ENCODE peak calls at places on chromosomes 12 and 14, in ten cellular contexts. R, O, Q, G, U, N, K, M, J and B are unnamed samples.

GRCh38 chr14:78405071-78405856 is 235.1 kb downstream of the NRXN3 start:
- DNase-seq in G (no peak), R (no peak), O (no peak), U (no peak), K (no peak), J (no peak), Q (no peak), M (no peak), N (no peak), B (no peak)

GRCh38 chr12:125683748-125684381 is 618.6 kb downstream of the AACS start:
- DNase-seq in K (no peak), G (no peak), N (no peak), R (peak), O (peak), J (no peak), Q (peak), M (no peak), U (no peak), B (no peak)

GRCh38 chr14:26261368-26262122 is 336.3 kb downstream of the NOVA1 start:
- DNase-seq in O (no peak), R (no peak), U (no peak), G (no peak), J (no peak), N (no peak), Q (no peak), M (no peak), K (no peak), B (no peak)

GRCh38 chr12:130953783-130954543 is at the start of gene ADGRD1:
- DNase-seq in R (peak), O (peak), K (peak), N (no peak), J (peak), M (peak), G (no peak), U (peak), Q (no peak), B (no peak)

GRCh38 chr12:98224584-98225221 is 290.7 kb upstream of the TMPO start:
- DNase-seq in M (no peak), K (no peak), Q (no peak), U (no peak), G (no peak), J (no peak), O (no peak), N (no peak), R (no peak), B (no peak)

GRCh38 chr12:58586762-58587161 is 333.5 kb downstream of the LRIG3 start:
- DNase-seq in Q (no peak), G (no peak), N (no peak), M (no peak), U (no peak), K (no peak), J (no peak), R (no peak), O (no peak), B (no peak)

GRCh38 chr12:71071466-71072097 is 86.2 kb downstream of the TSPAN8 start:
- DNase-seq in M (no peak), J (no peak), Q (no peak), R (no peak), K (no peak), N (no peak), G (no peak), U (no peak), O (no peak), B (no peak)

GRCh38 chr12:58882796-58883195 is 37.5 kb downstream of the LRIG3 start:
- DNase-seq in G (no peak), R (no peak), K (no peak), O (no peak), U (no peak), M (no peak), Q (no peak), N (no peak), J (no peak), B (no peak)

GRCh38 chr12:128178971-128179370 is 88.0 kb upstream of the TMEM132C start:
- DNase-seq in N (no peak), O (no peak), U (peak), J (no peak), G (no peak), Q (no peak), M (no peak), K (no peak), R (no peak), B (no peak)

GRCh38 chr12:127984386-127985055 is 282.4 kb upstream of the TMEM132C start:
- DNase-seq in N (no peak), M (no peak), J (no peak), K (no peak), Q (no peak), O (no peak), G (no peak), R (no peak), U (no peak), B (no peak)

GRCh38 chr14:102363182-102363952 is 626 bp downstream of the TECPR2 start:
- DNase-seq in G (no peak), J (peak), K (no peak), Q (no peak), O (peak), U (peak), M (no peak), N (no peak), R (peak), B (peak)

GRCh38 chr12:38392584-38393144 is 76.1 kb downstream of the ALG10B start:
- DNase-seq in Q (no peak), N (no peak), J (no peak), K (no peak), O (peak), M (no peak), U (no peak), G (no peak), R (no peak), B (no peak)

GRCh38 chr12:84507914-84508313 is 404.7 kb downstream of the SLC6A15 start:
- DNase-seq in M (no peak), K (no peak), J (no peak), U (no peak), G (no peak), Q (no peak), O (no peak), N (no peak), R (peak), B (peak)

GRCh38 chr12:24021164-24021502 is 71.7 kb upstream of the SOX5 start:
- DNase-seq in J (no peak), O (no peak), N (no peak), Q (no peak), G (no peak), K (no peak), M (no peak), R (no peak), U (no peak), B (no peak)

GRCh38 chr12:63325757-63326156 is 174.8 kb upstream of the AVPR1A start:
- DNase-seq in O (no peak), Q (no peak), N (no peak), K (no peak), R (no peak), G (no peak), M (no peak), U (no peak), J (no peak), B (no peak)

GRCh38 chr12:9260931-9261330 is 52.7 kb upstream of the PZP start:
- DNase-seq in N (no peak), Q (no peak), O (no peak), K (no peak), U (no peak), G (no peak), J (no peak), R (no peak), M (no peak), B (no peak)

GRCh38 chr12:20863056-20863455 is 52.6 kb downstream of the SLCO1B3 start:
- DNase-seq in O (no peak), U (no peak), N (no peak), R (no peak), J (no peak), Q (no peak), M (no peak), G (no peak), K (no peak), B (no peak)

GRCh38 chr12:48977290-48978281 is 536 bp upstream of the WNT1 start:
- DNase-seq in U (peak), O (peak), G (no peak), N (peak), R (no peak), K (no peak), M (no peak), Q (peak), J (peak), B (no peak)

GRCh38 chr14:101709533-101709881 is 52.0 kb upstream of the PPP2R5C start:
- DNase-seq in O (no peak), G (no peak), J (peak), R (no peak), K (no peak), Q (no peak), U (no peak), N (no peak), M (no peak), B (peak)

GRCh38 chr14:100391777-100392176 is 68.6 kb downstream of the SLC25A47 start:
- DNase-seq in N (no peak), O (no peak), Q (no peak), U (no peak), G (no peak), M (no peak), J (no peak), K (no peak), R (no peak), B (no peak)

GRCh38 chr12:48631071-48631470 is 51.0 kb downstream of the KANSL2 start:
- DNase-seq in Q (no peak), M (no peak), O (no peak), R (no peak), G (no peak), U (no peak), N (no peak), K (no peak), J (no peak), B (no peak)

GRCh38 chr14:69303086-69303485 is 43.1 kb downstream of the GALNT16 start:
- DNase-seq in K (no peak), U (no peak), R (no peak), Q (no peak), J (peak), G (no peak), M (no peak), N (no peak), O (no peak), B (peak)

GRCh38 chr12:11795192-11795909 is 145.9 kb downstream of the ETV6 start:
- DNase-seq in U (no peak), M (no peak), R (no peak), K (no peak), G (peak), O (no peak), N (no peak), Q (no peak), J (no peak), B (no peak)

GRCh38 chr14:52463375-52463774 is 88.9 kb downstream of the TXNDC16 start:
- DNase-seq in M (no peak), O (no peak), K (no peak), U (no peak), N (no peak), G (no peak), J (no peak), R (no peak), Q (no peak), B (no peak)

GRCh38 chr14:74563233-74563585 is 48.8 kb downstream of the LTBP2 start:
- DNase-seq in K (no peak), N (no peak), J (no peak), G (no peak), Q (no peak), U (no peak), M (no peak), O (peak), R (no peak), B (no peak)

GRCh38 chr12:118633071-118633470 is 256.7 kb downstream of the SUDS3 start:
- DNase-seq in K (no peak), Q (no peak), N (no peak), U (no peak), M (no peak), O (no peak), G (no peak), J (no peak), R (no peak), B (no peak)

GRCh38 chr14:66405158-66405557 is 81.0 kb upstream of the CCDC196 start:
- DNase-seq in R (peak), G (no peak), M (no peak), U (no peak), J (no peak), K (no peak), O (no peak), Q (no peak), N (no peak), B (no peak)

GRCh38 chr12:79886917-79887519 is 47.9 kb downstream of the PPP1R12A start:
- DNase-seq in G (peak), N (no peak), O (peak), K (no peak), M (no peak), J (no peak), R (no peak), Q (peak), U (no peak), B (no peak)

GRCh38 chr12:53659011-53659551 is 16.8 kb downstream of the ATP5MC2 start:
- DNase-seq in K (peak), N (no peak), O (peak), U (peak), M (peak), R (peak), J (no peak), G (peak), Q (peak), B (no peak)

DNA sequence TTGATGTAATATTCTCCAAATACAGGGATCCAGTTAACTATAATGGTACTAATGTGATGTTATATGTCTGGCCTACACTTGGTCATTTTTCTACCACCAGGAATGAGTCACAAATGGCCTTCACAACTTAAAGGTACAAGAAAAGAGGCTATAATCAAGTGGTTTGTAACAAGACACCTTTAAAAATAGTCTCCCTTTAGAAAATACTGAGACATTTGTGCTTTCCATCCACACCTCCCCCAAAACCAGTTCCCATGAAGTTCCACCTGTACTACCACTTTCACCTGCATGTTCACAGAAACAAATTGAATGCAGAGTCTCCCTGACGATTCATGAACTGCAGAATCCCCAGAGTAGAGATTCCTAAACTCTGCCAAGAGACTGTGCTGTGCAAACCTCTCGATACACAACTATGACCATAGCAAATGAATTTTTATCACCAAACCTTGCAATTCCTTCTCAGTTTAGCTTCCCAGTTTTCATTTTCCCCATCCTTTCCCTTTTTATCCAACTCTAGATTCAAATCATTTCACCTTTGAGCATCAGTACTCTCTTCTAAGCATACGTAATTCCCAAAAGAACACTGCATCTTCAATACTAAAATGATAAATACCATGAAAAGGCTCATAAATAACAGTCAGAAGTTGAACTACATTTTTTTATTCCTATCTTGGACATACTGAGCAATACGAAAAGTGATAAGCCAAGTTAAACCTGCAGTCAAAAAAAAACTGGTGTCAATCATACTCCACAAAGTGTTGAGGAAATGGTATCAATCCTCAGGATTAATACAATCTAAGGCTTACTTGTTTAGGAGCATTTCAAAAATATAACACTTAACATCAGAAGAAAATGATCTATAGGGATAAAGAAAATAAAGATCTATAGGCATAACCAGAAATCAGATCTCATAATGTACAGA is 5.8 kb downstream of the BTG1 start:
- DNase-seq in N (no peak), K (no peak), U (no peak), J (no peak), Q (no peak), G (no peak), O (no peak), R (no peak), M (no peak), B (no peak)
- TF ChIP-seq POLR2A in N (peak), K (no peak), U (no peak), J (no peak), Q (no peak), G (no peak), O (no peak), R (no peak), M (no peak), B (no peak)

GRCh38 chr12:56221233-56221756 is 427 bp downstream of the RNF41 start:
- DNase-seq in G (no peak), O (peak), K (peak), R (peak), U (peak), Q (no peak), J (peak), M (peak), N (peak), B (no peak)

GRCh38 chr12:56221757-56222530 is at the start of gene RNF41:
- DNase-seq in N (peak), U (peak), R (peak), J (peak), K (peak), G (peak), O (peak), M (peak), Q (peak), B (peak)

GRCh38 chr12:56224102-56224701 is at the start of gene NABP2:
- DNase-seq in M (peak), N (peak), J (peak), R (peak), O (peak), Q (peak), K (peak), U (peak), G (peak), B (peak)

GRCh38 chr12:56223571-56224101 is 506 bp upstream of the NABP2 start:
- DNase-seq in J (no peak), G (no peak), O (no peak), M (no peak), Q (no peak), K (no peak), U (no peak), R (no peak), N (no peak), B (no peak)

DNA sequence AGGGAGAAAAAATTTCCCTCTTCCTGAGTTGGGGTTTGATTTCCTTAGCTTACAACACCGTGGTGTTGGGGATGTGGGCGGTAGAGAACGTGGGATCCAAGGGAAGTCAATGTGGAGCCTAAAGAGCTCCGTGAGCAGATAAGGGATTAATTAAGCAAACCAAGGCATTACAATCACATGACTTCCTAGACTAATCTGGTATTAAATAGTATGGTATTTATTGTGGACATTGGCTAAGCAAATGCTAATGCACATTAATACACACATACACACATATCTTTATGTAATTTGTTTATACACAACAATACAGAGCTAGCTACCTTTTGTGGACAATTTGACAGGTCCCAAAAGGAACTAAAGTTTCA is 791 bp upstream of the RNF41 start:
- DNase-seq in N (no peak), R (no peak), J (no peak), U (no peak), M (no peak), O (no peak), Q (no peak), K (no peak), G (no peak), B (no peak)
- TF ChIP-seq POLR2A in N (no peak), R (no peak), J (no peak), U (no peak), M (no peak), O (no peak), Q (no peak), K (no peak), G (peak), B (no peak)

GRCh38 chr12:4320859-4321701 is at the start of gene TIGAR:
- DNase-seq in U (peak), O (peak), G (peak), N (peak), J (peak), Q (peak), R (peak), M (peak), K (peak), B (peak)
- TF ChIP-seq POLR2A in U (peak), O (peak), G (peak), N (peak), J (no peak), Q (peak), R (peak), M (peak), K (peak), B (peak)

GRCh38 chr14:67457782-67458181 is 30.7 kb downstream of the TMEM229B start:
- DNase-seq in G (no peak), R (peak), K (peak), J (no peak), O (no peak), N (no peak), M (no peak), U (no peak), Q (no peak), B (no peak)
- TF ChIP-seq POLR2A in G (no peak), R (no peak), K (no peak), J (no peak), O (no peak), N (no peak), M (no peak), U (no peak), Q (no peak), B (no peak)

GRCh38 chr14:94611179-94611578 is 1.0 kb upstream of the SERPINA3 start:
- DNase-seq in Q (no peak), O (no peak), U (no peak), J (no peak), R (no peak), N (peak), G (no peak), M (no peak), K (no peak), B (no peak)

GRCh38 chr14:94613720-94614644 is 1.8 kb downstream of the SERPINA3 start:
- DNase-seq in J (peak), G (no peak), M (no peak), Q (no peak), O (no peak), R (no peak), N (peak), U (no peak), K (no peak), B (no peak)

GRCh38 chr14:94614802-94615201 is 2.6 kb downstream of the SERPINA3 start:
- DNase-seq in N (peak), O (no peak), U (no peak), R (no peak), K (no peak), Q (no peak), G (no peak), J (peak), M (no peak), B (peak)

GRCh38 chr14:94612580-94613554 is 676 bp downstream of the SERPINA3 start:
- DNase-seq in U (no peak), J (peak), R (no peak), K (no peak), G (no peak), Q (peak), M (peak), N (peak), O (no peak), B (no peak)

GRCh38 chr14:94612174-94612573 is at the start of gene SERPINA3:
- DNase-seq in N (no peak), G (no peak), M (no peak), R (peak), Q (peak), U (peak), K (no peak), O (no peak), J (peak), B (no peak)
- TF ChIP-seq POLR2A in N (no peak), G (no peak), M (peak), R (peak), Q (peak), U (no peak), K (no peak), O (no peak), J (no peak), B (no peak)

DNA sequence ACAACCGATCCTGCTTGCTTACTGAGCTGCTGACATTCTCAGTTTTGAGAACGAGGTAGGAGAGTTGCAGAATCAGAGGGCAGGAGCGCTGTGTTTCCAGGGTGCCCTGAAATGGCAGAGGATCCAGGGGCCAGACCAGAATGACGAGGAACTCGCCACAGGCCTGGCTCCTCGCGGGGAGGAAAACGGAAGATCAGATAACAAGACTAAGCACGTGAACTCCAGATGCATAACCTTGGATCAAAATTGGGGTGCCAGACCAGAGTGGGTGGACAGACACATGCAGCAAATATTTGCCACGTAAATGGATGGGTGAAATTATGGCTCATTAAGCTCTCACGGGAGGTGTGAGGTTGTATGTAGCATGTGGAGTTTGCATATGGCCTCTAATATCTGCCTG is 46.5 kb downstream of the ELK3 start:
- DNase-seq in R (no peak), J (peak), Q (no peak), U (no peak), N (peak), M (no peak), O (no peak), G (no peak), K (no peak), B (no peak)
- TF ChIP-seq POLR2A in R (no peak), J (no peak), Q (no peak), U (no peak), N (no peak), M (no peak), O (no peak), G (no peak), K (no peak), B (no peak)